ENCODE peak calls at places on chromosomes 12 and 14, in eight cellular contexts. K is stomach, W is heart left ventricle, I is esophagus muscularis mucosa, J is MM.1S, G is body of pancreas, D is mammary epithelial cell, Z is heart right ventricle. B is an unnamed sample.

GRCh38 chr12:41514907-41515306 is 326.8 kb downstream of the PDZRN4 start:
- DNase-seq in D (no peak), I (no peak), K (no peak), Z (no peak), G (no peak), J (no peak), W (no peak), B (no peak)

GRCh38 chr14:35221462-35221861 is 70.7 kb upstream of the PSMA6 start:
- DNase-seq in J (no peak), I (no peak), Z (no peak), K (no peak), W (no peak), G (no peak), D (no peak), B (no peak)

GRCh38 chr14:31162910-31163649 is 44.5 kb downstream of the HECTD1 start:
- DNase-seq in D (no peak), K (no peak), W (no peak), Z (no peak), J (no peak), I (no peak), G (no peak), B (no peak)

GRCh38 chr12:55930771-55931316 is at the start of gene DGKA:
- DNase-seq in K (peak; percentile 45), J (peak; percentile 58), G (peak; percentile 36), I (no peak), Z (peak; percentile 30), W (no peak), D (peak; percentile 83), B (peak; percentile 26)

GRCh38 chr12:52151859-52152783 is 39.7 kb downstream of the KRT80 start:
- DNase-seq in Z (peak; percentile 82), W (peak; percentile 86), I (no peak), D (peak; percentile 95), G (peak; percentile 81), J (peak; percentile 58), K (peak; percentile 79), B (peak; percentile 88)

GRCh38 chr12:121467638-121468403 is 67.9 kb downstream of the RNF34 start:
- DNase-seq in J (no peak), W (no peak), G (peak; percentile 50), Z (no peak), I (no peak), K (no peak), D (no peak), B (peak; percentile 17)

GRCh38 chr14:101715209-101716076 is 46.1 kb upstream of the PPP2R5C start:
- DNase-seq in Z (no peak), I (peak; percentile 87), K (peak; percentile 22), D (no peak), G (no peak), J (no peak), W (no peak), B (no peak)

GRCh38 chr12:77725611-77726010 is 105.1 kb upstream of the NAV3 start:
- DNase-seq in K (no peak), I (no peak), G (no peak), D (peak; percentile 10), J (no peak), Z (no peak), W (no peak), B (no peak)

GRCh38 chr14:50366115-50366514 is 30.6 kb downstream of the CDKL1 start:
- DNase-seq in W (no peak), Z (no peak), J (no peak), K (peak; percentile 62), I (no peak), D (no peak), G (peak; percentile 48), B (no peak)

GRCh38 chr12:48814313-48815280 is 3.7 kb upstream of the CACNB3 start:
- DNase-seq in G (peak; percentile 85), J (peak; percentile 87), I (no peak), D (peak; percentile 73), W (peak; percentile 84), K (peak; percentile 90), Z (peak; percentile 89), B (peak; percentile 81)

GRCh38 chr14:68836093-68836492 is 43.2 kb upstream of the ZFP36L1 start:
- DNase-seq in G (no peak), D (no peak), Z (no peak), J (no peak), W (no peak), K (no peak), I (no peak), B (no peak)

GRCh38 chr12:133120385-133121191 is 9.5 kb downstream of the ZNF891 start:
- DNase-seq in J (no peak), D (no peak), G (no peak), W (no peak), I (no peak), Z (no peak), K (no peak), B (no peak)

GRCh38 chr12:123106640-123107359 is 44.1 kb downstream of the PITPNM2 start:
- DNase-seq in Z (peak; percentile 60), J (peak; percentile 46), W (peak; percentile 78), K (no peak), D (no peak), I (no peak), G (no peak), B (no peak)

GRCh38 chr12:124740691-124741137 is 123.0 kb downstream of the SCARB1 start:
- DNase-seq in D (peak; percentile 83), G (peak; percentile 46), J (no peak), I (no peak), Z (no peak), W (peak; percentile 58), K (peak; percentile 78), B (no peak)

DNA sequence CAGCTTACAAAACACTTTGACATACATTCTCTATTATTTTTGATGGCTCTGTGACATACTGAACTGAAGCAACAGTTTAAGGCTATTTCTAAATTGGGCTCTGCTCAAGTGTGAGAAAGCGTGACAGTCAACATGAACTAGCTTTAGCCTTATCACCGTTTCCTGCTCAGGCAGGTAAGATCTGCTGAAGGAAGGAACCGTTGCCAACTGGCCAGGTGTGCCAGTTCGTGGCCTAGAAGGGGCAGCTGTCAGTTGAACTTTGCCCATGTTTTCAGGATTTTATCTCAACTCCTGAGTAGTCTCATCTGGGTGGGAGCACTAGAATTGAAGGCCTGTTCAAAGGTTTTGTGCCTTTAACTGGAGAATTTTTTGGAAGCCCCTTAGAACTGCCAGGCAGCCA is 79.5 kb downstream of the ETV6 start:
- DNase-seq in I (no peak), K (peak; percentile 83), J (peak; percentile 65), W (no peak), G (peak; percentile 93), Z (no peak), D (peak; percentile 56), B (peak; percentile 53)
- H3K27ac ChIP-seq in I (peak overlapping the region; percentile 76), K (peak overlapping the region; percentile 66), J (peak overlapping the region; percentile 30), W (no peak overlapping the region), G (peak overlapping the region; percentile 82), Z (no peak overlapping the region), D (no peak overlapping the region), B (peak overlapping the region; percentile 49)

GRCh38 chr12:14257303-14257733 is 108.2 kb upstream of the ATF7IP start:
- DNase-seq in W (no peak), K (no peak), I (no peak), J (no peak), G (no peak), D (no peak), Z (peak; percentile 79), B (no peak)
- H3K4me3 ChIP-seq in W (no peak overlapping the region), K (peak overlapping the region; percentile 34), I (peak overlapping the region; percentile 3), J (peak overlapping the region; percentile 25), G (no peak overlapping the region), D (no peak overlapping the region), Z (peak overlapping the region; percentile 21), B (no peak overlapping the region)

DNA sequence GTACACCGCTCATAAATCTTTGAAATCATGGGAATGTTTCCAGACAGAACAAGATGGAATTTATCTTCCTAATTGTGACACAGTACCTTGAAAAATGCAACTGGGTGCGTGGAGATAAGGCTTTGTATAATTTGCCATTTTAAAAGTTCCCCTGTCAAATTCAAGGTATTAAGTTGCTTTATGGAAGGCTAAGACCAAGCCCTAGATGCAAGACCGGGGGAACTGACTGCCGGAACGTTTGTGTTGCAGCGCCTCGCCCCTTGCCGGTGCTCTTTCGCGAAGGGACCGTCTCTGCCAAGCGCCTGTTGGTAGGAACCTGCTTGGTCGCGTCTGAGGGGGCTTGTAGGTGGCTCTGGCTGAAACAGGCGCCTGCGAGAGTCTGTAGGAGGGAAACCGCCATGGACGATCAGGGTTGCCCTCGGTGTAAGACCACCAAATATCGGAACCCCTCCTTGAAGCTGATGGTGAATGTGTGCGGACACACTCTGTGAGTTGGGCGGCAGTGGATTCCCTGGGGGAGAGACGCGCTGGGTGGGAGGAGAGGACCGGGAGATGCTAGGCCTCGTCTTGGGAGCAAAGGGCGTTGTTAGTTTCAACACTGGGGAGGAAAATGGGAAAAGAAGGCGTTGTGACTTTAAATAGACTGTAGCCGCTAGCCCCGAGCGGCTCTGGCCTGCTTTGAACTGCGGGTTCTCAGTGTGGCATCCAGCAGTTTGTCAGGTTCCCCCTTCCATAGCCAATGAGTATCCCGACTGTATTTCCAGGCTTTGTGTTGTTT is at the start of gene MNAT1:
- DNase-seq in W (peak; percentile 71), G (peak; percentile 79), K (peak; percentile 78), J (peak; percentile 63), I (no peak), Z (peak; percentile 75), D (peak; percentile 80), B (peak; percentile 71)
- TF ChIP-seq CTCF in W (no peak), G (peak; percentile 24), K (no peak), J (no peak), I (peak; percentile 19), Z (no peak), D (no peak), B (peak; percentile 19)

DNA sequence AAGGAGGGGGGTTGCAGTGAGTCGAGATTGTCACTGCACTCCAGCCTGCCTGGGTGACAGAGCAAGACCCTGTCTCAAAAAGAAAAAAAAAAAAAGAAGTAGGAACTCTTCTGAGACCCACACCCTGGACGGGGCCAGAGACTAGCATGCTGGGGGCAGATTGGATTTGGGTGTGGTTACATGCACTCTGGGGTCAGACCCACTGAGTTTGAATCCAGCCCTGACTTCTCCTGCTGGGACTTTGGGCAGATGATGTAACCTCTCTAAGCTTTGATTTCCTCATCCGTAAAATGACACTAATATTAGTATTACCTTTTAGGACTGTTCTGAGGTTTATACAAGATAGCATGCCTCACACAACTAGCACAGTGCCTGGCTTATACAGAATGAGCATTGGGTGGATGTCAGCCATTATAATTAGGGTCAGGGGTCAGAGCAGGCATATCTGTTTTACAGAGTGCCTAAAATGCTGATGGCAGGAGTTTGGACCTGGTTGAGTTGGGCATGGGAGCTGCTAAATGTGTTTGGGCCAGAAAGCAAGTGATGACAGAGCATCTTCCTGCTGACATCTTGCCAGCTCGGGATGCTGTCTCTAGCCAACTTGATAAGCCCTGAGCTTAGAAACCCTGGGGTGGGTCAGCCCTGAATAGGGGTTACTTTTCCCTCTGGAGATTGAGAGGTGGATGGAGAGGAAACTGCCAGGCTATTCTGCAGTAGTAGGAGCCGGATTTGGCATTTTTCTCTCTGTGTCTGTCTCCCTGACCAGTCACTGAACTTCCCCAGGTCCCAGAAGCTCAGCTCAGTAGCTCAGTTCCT is 15.5 kb downstream of the TPCN1 start:
- DNase-seq in G (no peak), D (no peak), I (no peak), K (peak; percentile 10), Z (no peak), W (peak; percentile 55), J (no peak), B (no peak)
- H3K27ac ChIP-seq in G (no peak overlapping the region), D (no peak overlapping the region), I (no peak overlapping the region), K (no peak overlapping the region), Z (peak overlapping the region; percentile 95), W (peak overlapping the region; percentile 94), J (no peak overlapping the region), B (no peak overlapping the region)

GRCh38 chr12:2227360-2227759 is 174.6 kb downstream of the CACNA1C start:
- DNase-seq in Z (no peak), D (no peak), K (no peak), G (no peak), J (no peak), W (no peak), I (no peak), B (no peak)
- H3K4me3 ChIP-seq in Z (no peak overlapping the region), D (no peak overlapping the region), K (no peak overlapping the region), G (no peak overlapping the region), J (no peak overlapping the region), W (no peak overlapping the region), I (no peak overlapping the region), B (no peak overlapping the region)

GRCh38 chr12:31231611-31232360 is 94.2 kb downstream of the SINHCAF start:
- DNase-seq in I (peak; percentile 89), G (no peak), J (no peak), K (no peak), D (peak; percentile 21), Z (no peak), W (no peak), B (no peak)
- TF ChIP-seq CTCF in I (no peak), G (no peak), J (no peak), K (no peak), D (no peak), Z (no peak), W (no peak), B (no peak)